ENCODE peak calls at places on chromosomes 13 and 19, in five cellular contexts. One of them, this sample, is unnamed.

GRCh38 chr13:42330991-42331390 is 59.0 kb downstream of the AKAP11 start:
- DNase-seq in putamen: no peak
- DNase-seq in psoas muscle: no peak
- DNase-seq in AG10803: peak
- DNase-seq in T-cell: no peak
- DNase-seq in this sample: no peak

GRCh38 chr13:27925220-27925991 is 5.6 kb downstream of the PDX1 start:
- DNase-seq in T-cell: no peak
- DNase-seq in AG10803: no peak
- DNase-seq in putamen: no peak
- DNase-seq in psoas muscle: no peak
- DNase-seq in this sample: no peak

GRCh38 chr13:48906200-48906599 is 69.5 kb upstream of the FNDC3A start:
- DNase-seq in AG10803: no peak
- DNase-seq in psoas muscle: no peak
- DNase-seq in T-cell: no peak
- DNase-seq in putamen: no peak
- DNase-seq in this sample: no peak

GRCh38 chr19:33377586-33378475 is 4.3 kb downstream of the CEBPG start:
- DNase-seq in T-cell: no peak
- DNase-seq in psoas muscle: no peak
- DNase-seq in AG10803: peak
- DNase-seq in putamen: no peak
- DNase-seq in this sample: no peak

GRCh38 chr19:58558623-58559274 is 338 bp upstream of the UBE2M start:
- DNase-seq in psoas muscle: peak
- DNase-seq in AG10803: peak
- DNase-seq in putamen: peak
- DNase-seq in T-cell: peak
- DNase-seq in this sample: peak

GRCh38 chr19:21483589-21484170 is 21.7 kb upstream of the ZNF429 start:
- DNase-seq in AG10803: peak
- DNase-seq in putamen: no peak
- DNase-seq in T-cell: peak
- DNase-seq in psoas muscle: peak
- DNase-seq in this sample: no peak

GRCh38 chr13:34124912-34125311 is 307.0 kb downstream of the RFC3 start:
- DNase-seq in AG10803: no peak
- DNase-seq in T-cell: no peak
- DNase-seq in putamen: no peak
- DNase-seq in psoas muscle: no peak
- DNase-seq in this sample: no peak

GRCh38 chr13:60094385-60095088 is 69.2 kb downstream of the DIAPH3 start:
- DNase-seq in psoas muscle: no peak
- DNase-seq in T-cell: no peak
- DNase-seq in AG10803: no peak
- DNase-seq in putamen: no peak
- DNase-seq in this sample: no peak

GRCh38 chr13:50575138-50575537 is 268.4 kb downstream of the DLEU7 start:
- DNase-seq in psoas muscle: no peak
- DNase-seq in T-cell: no peak
- DNase-seq in AG10803: no peak
- DNase-seq in putamen: no peak
- DNase-seq in this sample: no peak

GRCh38 chr19:2171349-2172145 is 7.8 kb downstream of the DOT1L start:
- DNase-seq in AG10803: no peak
- DNase-seq in psoas muscle: no peak
- DNase-seq in putamen: no peak
- DNase-seq in T-cell: peak
- DNase-seq in this sample: no peak

GRCh38 chr13:94435604-94436226 is 43.8 kb downstream of the DCT start:
- DNase-seq in psoas muscle: no peak
- DNase-seq in putamen: peak
- DNase-seq in T-cell: no peak
- DNase-seq in AG10803: peak
- DNase-seq in this sample: peak

GRCh38 chr19:2113436-2114211 is 16.9 kb downstream of the IZUMO4 start:
- DNase-seq in AG10803: peak
- DNase-seq in putamen: no peak
- DNase-seq in psoas muscle: no peak
- DNase-seq in T-cell: no peak
- DNase-seq in this sample: no peak

GRCh38 chr19:13718733-13719132 is 45.6 kb upstream of the MRI1 start:
- DNase-seq in psoas muscle: no peak
- DNase-seq in AG10803: peak
- DNase-seq in putamen: peak
- DNase-seq in T-cell: no peak
- DNase-seq in this sample: peak

GRCh38 chr19:53509845-53510244 is 28.1 kb upstream of the ZNF331 start:
- DNase-seq in putamen: no peak
- DNase-seq in AG10803: no peak
- DNase-seq in T-cell: no peak
- DNase-seq in psoas muscle: no peak
- DNase-seq in this sample: no peak